ENCODE peak calls at places on chromosomes 16 and 17, in five cellular contexts. F, V, A, K and P are unnamed samples.

GRCh38 chr16:66959645-66960177 is 1.4 kb upstream of the CES3 start:
- DNase-seq in K (no peak), F (no peak), A (no peak), V (no peak), P (no peak)

GRCh38 chr17:80047176-80047575 is 10.7 kb downstream of the CCDC40 start:
- DNase-seq in V (no peak), K (no peak), F (peak; percentile 91), A (no peak), P (no peak)

GRCh38 chr17:49993423-49994037 is 1.5 kb downstream of the DLX3 start:
- DNase-seq in V (no peak), K (peak; percentile 61), F (peak; percentile 43), A (no peak), P (no peak)

GRCh38 chr17:65558683-65559311 is 2.7 kb downstream of the AXIN2 start:
- DNase-seq in V (no peak), K (peak; percentile 20), A (no peak), F (peak; percentile 7), P (no peak)

GRCh38 chr16:85947511-85948509 is 48.8 kb downstream of the IRF8 start:
- DNase-seq in A (no peak), K (no peak), F (no peak), V (no peak), P (no peak)

GRCh38 chr17:78763561-78763960 is 18.5 kb downstream of the CYTH1 start:
- DNase-seq in V (no peak), A (no peak), F (no peak), K (no peak), P (no peak)

GRCh38 chr17:76695059-76695892 is 15.5 kb downstream of the MXRA7 start:
- DNase-seq in A (no peak), K (no peak), V (no peak), F (no peak), P (no peak)

GRCh38 chr17:6507535-6507934 is 48.8 kb downstream of the PITPNM3 start:
- DNase-seq in F (no peak), K (no peak), V (no peak), A (no peak), P (peak; percentile 13)

GRCh38 chr17:38719943-38720641 is 10.0 kb upstream of the CISD3 start:
- DNase-seq in F (no peak), V (no peak), A (no peak), K (no peak), P (no peak)

GRCh38 chr16:30956601-30957455 is 726 bp upstream of the SETD1A start:
- DNase-seq in A (peak; percentile 80), V (peak; percentile 87), K (peak; percentile 95), F (peak; percentile 79), P (peak; percentile 89)

GRCh38 chr16:52123063-52123839 is 423.7 kb downstream of the TOX3 start:
- DNase-seq in K (no peak), V (no peak), A (no peak), F (no peak), P (no peak)

GRCh38 chr16:10949424-10949970 is 5.1 kb downstream of the CLEC16A start:
- DNase-seq in K (peak; percentile 26), V (no peak), F (no peak), A (peak; percentile 34), P (no peak)

GRCh38 chr17:15893333-15894024 is 51.5 kb upstream of the ADORA2B start:
- DNase-seq in V (no peak), K (no peak), F (no peak), A (no peak), P (no peak)

GRCh38 chr17:34383225-34383615 is 20.2 kb upstream of the CCL1 start:
- DNase-seq in F (no peak), V (no peak), A (no peak), K (no peak), P (no peak)

GRCh38 chr17:34519286-34519685 is 60.1 kb upstream of the TMEM132E start:
- DNase-seq in V (no peak), F (peak; percentile 6), K (peak; percentile 37), A (no peak), P (no peak)

GRCh38 chr17:44269795-44270320 is 1.9 kb upstream of the SLC4A1 start:
- DNase-seq in K (no peak), F (no peak), V (no peak), A (no peak), P (no peak)

GRCh38 chr17:75476752-75477492 is 20.5 kb downstream of the TMEM94 start:
- DNase-seq in K (no peak), A (no peak), V (no peak), F (no peak), P (no peak)

GRCh38 chr16:14202697-14203096 is 131.6 kb downstream of the MRTFB start:
- DNase-seq in A (no peak), F (peak; percentile 63), K (no peak), V (no peak), P (peak; percentile 7)

GRCh38 chr17:65690626-65691310 is 129.3 kb upstream of the AXIN2 start:
- DNase-seq in F (no peak), K (no peak), A (no peak), V (no peak), P (peak; percentile 52)